ENCODE peak calls at places on chromosome 7, in six cellular contexts. A, B, P, N, V and F are unnamed samples.

GRCh38 chr7:1295776-1296726 is 63.4 kb downstream of the UNCX start:
- DNase-seq in A (no peak), B (no peak), P (no peak), V (no peak), N (no peak), F (no peak)

GRCh38 chr7:28136420-28136819 is 44.2 kb downstream of the JAZF1 start:
- DNase-seq in A (no peak), P (no peak), N (no peak), V (no peak), B (no peak), F (no peak)

GRCh38 chr7:7620644-7621210 is 19.8 kb upstream of the UMAD1 start:
- DNase-seq in N (no peak), A (no peak), V (no peak), B (no peak), P (no peak), F (no peak)

GRCh38 chr7:45052011-45052410 is 36.8 kb downstream of the NACAD start:
- DNase-seq in A (peak), V (no peak), P (no peak), N (no peak), B (no peak), F (no peak)

GRCh38 chr7:38147005-38147404 is 31.0 kb upstream of the STARD3NL start:
- DNase-seq in N (no peak), P (no peak), V (no peak), B (no peak), A (no peak), F (no peak)

GRCh38 chr7:56125831-56126230 is 9.6 kb upstream of the NUPR2 start:
- DNase-seq in V (no peak), A (no peak), N (no peak), P (no peak), B (no peak), F (no peak)

GRCh38 chr7:135748770-135749169 is at the start of gene FAM180A:
- DNase-seq in P (peak), N (no peak), B (peak), A (peak), V (no peak), F (no peak)

GRCh38 chr7:114924066-114924712 is 2.3 kb downstream of the MDFIC start:
- DNase-seq in N (peak), A (no peak), P (no peak), B (no peak), V (no peak), F (no peak)

GRCh38 chr7:137130751-137131158 is 212.8 kb downstream of the PTN start:
- DNase-seq in N (no peak), V (no peak), A (no peak), P (peak), B (no peak), F (no peak)

GRCh38 chr7:159001811-159002210 is 142.9 kb downstream of the VIPR2 start:
- DNase-seq in B (no peak), N (no peak), A (no peak), V (no peak), P (no peak), F (no peak)

GRCh38 chr7:93337047-93337446 is 104.9 kb downstream of the VPS50 start:
- DNase-seq in N (peak), A (no peak), V (no peak), P (no peak), B (no peak), F (no peak)

GRCh38 chr7:116706668-116707126 is 34.7 kb downstream of the MET start:
- DNase-seq in B (no peak), P (no peak), A (no peak), V (no peak), N (peak), F (no peak)

GRCh38 chr7:99050971-99051370 is 92.9 kb downstream of the SMURF1 start:
- DNase-seq in N (no peak), B (no peak), A (no peak), P (no peak), V (no peak), F (no peak)

GRCh38 chr7:131223151-131223550 is 104.5 kb upstream of the MKLN1 start:
- DNase-seq in P (no peak), A (no peak), B (no peak), N (no peak), V (no peak), F (no peak)

GRCh38 chr7:152464312-152465117 is 28.7 kb upstream of the KMT2C start:
- DNase-seq in B (peak), P (peak), A (peak), V (peak), N (peak), F (peak)

GRCh38 chr7:88256906-88257305 is 37.1 kb upstream of the SRI start:
- DNase-seq in N (no peak), A (no peak), P (no peak), V (no peak), B (no peak), F (no peak)

GRCh38 chr7:716212-716611 is 10.3 kb upstream of the DNAAF5 start:
- DNase-seq in N (peak), A (no peak), B (no peak), V (no peak), P (no peak), F (no peak)

GRCh38 chr7:144378651-144379050 is 23.4 kb downstream of the ARHGEF5 start:
- DNase-seq in V (no peak), A (no peak), N (no peak), B (no peak), P (no peak), F (no peak)

GRCh38 chr7:142298009-142298408 is 40.2 kb upstream of the PRSS58 start:
- DNase-seq in N (peak), P (no peak), V (no peak), A (no peak), B (no peak), F (no peak)

GRCh38 chr7:101474178-101474577 is 111.5 kb downstream of the COL26A1 start:
- DNase-seq in A (no peak), B (no peak), P (no peak), V (no peak), N (no peak), F (no peak)

GRCh38 chr7:129951076-129952011 is 1.4 kb downstream of the UBE2H start:
- DNase-seq in A (no peak), P (no peak), B (peak), V (no peak), N (peak), F (no peak)

GRCh38 chr7:47552631-47553030 is 29.3 kb downstream of the TNS3 start:
- DNase-seq in N (no peak), B (no peak), P (peak), A (no peak), V (no peak), F (no peak)

GRCh38 chr7:115561341-115562110 is 469.0 kb downstream of the TFEC start:
- DNase-seq in V (no peak), B (no peak), A (no peak), N (no peak), P (peak), F (no peak)

GRCh38 chr7:4073052-4073451 is 609.0 kb upstream of the FOXK1 start:
- DNase-seq in V (no peak), N (no peak), B (no peak), P (no peak), A (no peak), F (no peak)

GRCh38 chr7:66847879-66848810 is 72.9 kb upstream of the TMEM248 start:
- DNase-seq in A (no peak), B (no peak), V (no peak), N (peak), P (peak), F (no peak)

GRCh38 chr7:129258649-129259389 is 34.0 kb downstream of the AHCYL2 start:
- DNase-seq in P (no peak), N (no peak), B (no peak), A (no peak), V (no peak), F (no peak)